ENCODE peak calls at places on chromosome 1, in seven cellular contexts. B, D, J, C, X, I and S are unnamed samples.

GRCh38 chr1:201887116-201887866 is 1.4 kb upstream of the SHISA4 start:
- DNase-seq in B (no peak), D (no peak), J (no peak), C (no peak), X (no peak), I (no peak), S (no peak)

GRCh38 chr1:46690931-46691411 is 19.3 kb downstream of the TEX38 start:
- DNase-seq in B (no peak), D (no peak), J (no peak), C (no peak), X (no peak), I (peak; percentile 45), S (no peak)

GRCh38 chr1:77889240-77889637 is 815 bp downstream of the NEXN start:
- DNase-seq in B (no peak), D (no peak), J (no peak), C (no peak), X (peak; percentile 74), I (peak; percentile 65), S (peak; percentile 79)

GRCh38 chr1:229325873-229326502 is 16.9 kb downstream of the CCSAP start:
- DNase-seq in B (no peak), D (no peak), J (no peak), C (no peak), X (no peak), I (no peak), S (no peak)

GRCh38 chr1:228149341-228150020 is at the start of gene GJC2:
- DNase-seq in B (no peak), D (no peak), J (no peak), C (peak; percentile 62), X (peak; percentile 31), I (no peak), S (peak; percentile 30)

GRCh38 chr1:108758782-108759181 is 12.3 kb downstream of the STXBP3 start:
- DNase-seq in B (no peak), D (no peak), J (no peak), C (no peak), X (no peak), I (no peak), S (no peak)

GRCh38 chr1:104294259-104294658 is 544.6 kb downstream of the AMY1C start:
- DNase-seq in B (no peak), D (no peak), J (no peak), C (no peak), X (no peak), I (no peak), S (peak; percentile 20)

GRCh38 chr1:184912392-184912791 is 61.9 kb downstream of the NIBAN1 start:
- DNase-seq in B (no peak), D (no peak), J (no peak), C (no peak), X (no peak), I (peak; percentile 13), S (no peak)

GRCh38 chr1:203340112-203340804 is 10.7 kb downstream of the FMOD start:
- DNase-seq in B (peak; percentile 74), D (peak; percentile 85), J (peak; percentile 76), C (peak; percentile 70), X (peak; percentile 92), I (peak; percentile 71), S (peak; percentile 83)

GRCh38 chr1:43058545-43059360 is 100.1 kb upstream of the SLC2A1 start:
- DNase-seq in B (no peak), D (no peak), J (no peak), C (peak; percentile 73), X (peak; percentile 62), I (peak; percentile 60), S (peak; percentile 57)

GRCh38 chr1:200442537-200443169 is 32.8 kb upstream of the ZNF281 start:
- DNase-seq in B (no peak), D (no peak), J (no peak), C (no peak), X (no peak), I (no peak), S (no peak)

GRCh38 chr1:163171826-163172225 is 30.9 kb downstream of the RGS5 start:
- DNase-seq in B (no peak), D (no peak), J (no peak), C (no peak), X (no peak), I (peak; percentile 38), S (no peak)
- H3K27ac ChIP-seq in B (no peak overlapping the region), D (no peak overlapping the region), J (no peak overlapping the region), C (no peak overlapping the region), X (no peak overlapping the region), I (peak overlapping the region; percentile 74), S (peak overlapping the region; percentile 85)

GRCh38 chr1:173862769-173863223 is 5.0 kb downstream of the GAS5 start:
- DNase-seq in B (no peak), D (no peak), J (no peak), C (no peak), X (no peak), I (no peak), S (no peak)
- H3K27ac ChIP-seq in B (no peak overlapping the region), D (no peak overlapping the region), J (peak overlapping the region; percentile 91), C (no peak overlapping the region), X (no peak overlapping the region), I (no peak overlapping the region), S (peak overlapping the region; percentile 30)

DNA sequence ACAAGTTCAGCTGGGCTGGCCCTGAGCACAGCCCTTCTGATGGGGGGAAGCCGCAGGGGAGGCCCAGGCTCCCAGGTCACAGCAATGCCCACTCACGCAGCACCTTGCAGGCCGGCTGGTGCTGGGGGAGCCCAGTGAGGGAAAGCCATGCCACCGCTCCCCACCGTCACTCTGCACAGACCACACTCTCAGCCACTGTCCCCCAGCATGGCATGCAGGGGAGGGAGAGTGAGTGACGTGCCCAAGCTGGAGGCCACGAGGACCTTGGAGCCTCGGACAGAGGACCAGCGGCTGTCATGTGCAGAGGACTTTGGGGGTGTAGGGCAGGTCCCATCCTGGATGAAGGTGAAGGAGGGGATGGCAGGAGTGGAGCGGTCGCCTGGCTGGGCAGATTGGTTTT is 25.1 kb downstream of the SLC45A1 start:
- DNase-seq in B (no peak), D (no peak), J (no peak), C (no peak), X (no peak), I (no peak), S (no peak)
- H3K27ac ChIP-seq in B (peak overlapping the region; percentile 72), D (peak overlapping the region; percentile 64), J (peak overlapping the region; percentile 53), C (peak overlapping the region; percentile 52), X (peak overlapping the region; percentile 100), I (peak overlapping the region; percentile 94), S (no peak overlapping the region)

GRCh38 chr1:31054958-31055481 is 10.5 kb downstream of the PUM1 start:
- DNase-seq in B (no peak), D (no peak), J (no peak), C (no peak), X (no peak), I (no peak), S (no peak)
- H3K27ac ChIP-seq in B (no peak overlapping the region), D (no peak overlapping the region), J (no peak overlapping the region), C (no peak overlapping the region), X (no peak overlapping the region), I (no peak overlapping the region), S (no peak overlapping the region)

GRCh38 chr1:86706018-86706417 is 1.6 kb downstream of the SH3GLB1 start:
- DNase-seq in B (no peak), D (no peak), J (no peak), C (no peak), X (peak; percentile 27), I (peak; percentile 9), S (peak; percentile 22)

GRCh38 chr1:86705633-86705985 is 1.2 kb downstream of the SH3GLB1 start:
- DNase-seq in B (no peak), D (no peak), J (no peak), C (no peak), X (no peak), I (no peak), S (peak; percentile 60)

GRCh38 chr1:86712088-86712860 is 7.9 kb downstream of the SH3GLB1 start:
- DNase-seq in B (no peak), D (no peak), J (no peak), C (no peak), X (no peak), I (no peak), S (no peak)

GRCh38 chr1:86704972-86705632 is 726 bp downstream of the SH3GLB1 start:
- DNase-seq in B (peak; percentile 47), D (peak; percentile 52), J (peak; percentile 8), C (peak; percentile 71), X (peak; percentile 82), I (peak; percentile 66), S (peak; percentile 81)

GRCh38 chr1:86708923-86709322 is 4.5 kb downstream of the SH3GLB1 start:
- DNase-seq in B (no peak), D (no peak), J (no peak), C (no peak), X (no peak), I (peak; percentile 72), S (no peak)
- H3K27ac ChIP-seq in B (no peak overlapping the region), D (no peak overlapping the region), J (no peak overlapping the region), C (no peak overlapping the region), X (no peak overlapping the region), I (peak overlapping the region; percentile 5), S (no peak overlapping the region)

GRCh38 chr1:58786927-58787245 is 3.0 kb upstream of the JUN start:
- DNase-seq in B (no peak), D (no peak), J (no peak), C (no peak), X (no peak), I (no peak), S (no peak)
- H3K27ac ChIP-seq in B (no peak overlapping the region), D (peak overlapping the region; percentile 96), J (no peak overlapping the region), C (no peak overlapping the region), X (no peak overlapping the region), I (no peak overlapping the region), S (no peak overlapping the region)

GRCh38 chr1:38451541-38451993 is 405.0 kb upstream of the POU3F1 start:
- DNase-seq in B (no peak), D (no peak), J (no peak), C (no peak), X (peak; percentile 86), I (peak; percentile 88), S (no peak)
- H3K27ac ChIP-seq in B (no peak overlapping the region), D (no peak overlapping the region), J (no peak overlapping the region), C (no peak overlapping the region), X (peak overlapping the region; percentile 73), I (no peak overlapping the region), S (no peak overlapping the region)

DNA sequence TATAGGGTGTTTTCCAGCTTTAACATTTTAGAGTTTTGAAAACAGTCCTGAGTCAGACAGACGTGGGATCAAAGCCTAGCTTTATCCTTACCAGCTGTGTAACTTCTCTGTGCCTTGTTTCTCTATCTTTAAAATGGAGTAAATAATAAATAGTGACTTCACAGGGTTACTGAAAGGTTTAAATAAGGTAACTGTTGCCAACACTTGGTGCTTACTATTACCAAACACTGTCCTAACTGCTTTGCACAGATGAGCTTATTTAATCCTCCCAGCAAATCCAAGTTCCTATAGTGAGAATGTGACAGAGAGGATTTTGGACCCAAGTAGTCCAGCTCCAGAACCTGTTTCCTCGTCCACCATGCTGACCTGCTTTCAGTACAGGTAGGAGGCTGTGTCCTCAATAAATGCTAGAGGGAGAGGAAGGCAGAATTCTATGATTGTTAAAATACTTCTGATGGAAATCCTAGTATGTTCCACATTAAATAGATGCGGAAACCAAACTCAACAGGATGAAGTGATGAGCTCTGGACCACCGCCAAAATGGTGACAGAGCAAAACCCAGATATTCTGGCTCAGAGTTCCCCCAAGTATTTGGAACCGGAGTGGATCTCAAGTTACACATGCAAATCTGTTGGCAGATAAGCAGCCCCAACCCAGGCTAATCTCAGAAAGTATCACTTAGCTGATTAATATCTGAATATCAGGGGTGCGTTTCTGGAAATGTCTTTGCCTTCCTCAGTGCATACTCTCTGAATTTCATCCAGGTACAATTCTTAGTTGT is 17.6 kb upstream of the GRHL3 start:
- DNase-seq in B (no peak), D (no peak), J (no peak), C (no peak), X (no peak), I (peak; percentile 36), S (no peak)
- H3K27ac ChIP-seq in B (no peak overlapping the region), D (no peak overlapping the region), J (no peak overlapping the region), C (no peak overlapping the region), X (no peak overlapping the region), I (no peak overlapping the region), S (no peak overlapping the region)